ENCODE peak calls at places on chromosomes 4 and X, in four cellular contexts. One of them, this sample, is unnamed.

GRCh38 chr4:11487139-11487538 is 58.4 kb upstream of the HS3ST1 start:
- DNase-seq in brain microvascular endothelial cell: no peak
- DNase-seq in germinal center: no peak
- DNase-seq in SIG-M5: no peak
- DNase-seq in this sample: no peak

GRCh38 chrX:125646195-125646594 is 326.5 kb downstream of the TEX13C start:
- DNase-seq in brain microvascular endothelial cell: no peak
- DNase-seq in germinal center: no peak
- DNase-seq in SIG-M5: no peak
- DNase-seq in this sample: no peak

GRCh38 chr4:182238355-182238931 is 4.8 kb upstream of the TENM3 start:
- DNase-seq in brain microvascular endothelial cell: peak
- DNase-seq in germinal center: no peak
- DNase-seq in SIG-M5: no peak
- DNase-seq in this sample: peak

GRCh38 chrX:114970806-114971205 is 46.6 kb downstream of the IL13RA2 start:
- DNase-seq in brain microvascular endothelial cell: no peak
- DNase-seq in germinal center: no peak
- DNase-seq in SIG-M5: no peak
- DNase-seq in this sample: no peak

GRCh38 chr4:6183740-6184139 is 16.6 kb downstream of the JAKMIP1 start:
- DNase-seq in brain microvascular endothelial cell: no peak
- DNase-seq in germinal center: no peak
- DNase-seq in SIG-M5: no peak
- DNase-seq in this sample: no peak

GRCh38 chr4:189355590-189355989 is 585.1 kb upstream of the FRG1 start:
- DNase-seq in brain microvascular endothelial cell: no peak
- DNase-seq in germinal center: no peak
- DNase-seq in SIG-M5: no peak
- DNase-seq in this sample: no peak

GRCh38 chr4:3291969-3292570 is 751 bp upstream of the RGS12 start:
- DNase-seq in brain microvascular endothelial cell: no peak
- DNase-seq in germinal center: peak
- DNase-seq in SIG-M5: no peak
- DNase-seq in this sample: peak

GRCh38 chr4:52172166-52172565 is 121.1 kb downstream of the SPATA18 start:
- DNase-seq in brain microvascular endothelial cell: no peak
- DNase-seq in germinal center: no peak
- DNase-seq in SIG-M5: no peak
- DNase-seq in this sample: no peak

GRCh38 chr4:152421576-152421975 is 114.3 kb downstream of the FBXW7 start:
- DNase-seq in brain microvascular endothelial cell: no peak
- DNase-seq in germinal center: no peak
- DNase-seq in SIG-M5: no peak
- DNase-seq in this sample: no peak

GRCh38 chr4:124152130-124152529 is 560.4 kb downstream of the ANKRD50 start:
- DNase-seq in brain microvascular endothelial cell: no peak
- DNase-seq in germinal center: no peak
- DNase-seq in SIG-M5: no peak
- DNase-seq in this sample: peak

GRCh38 chrX:38151426-38151825 is 69.2 kb downstream of the SRPX start:
- DNase-seq in brain microvascular endothelial cell: peak
- DNase-seq in germinal center: no peak
- DNase-seq in SIG-M5: no peak
- DNase-seq in this sample: peak

GRCh38 chrX:2423293-2423692 is 77.5 kb downstream of the DHRSX start:
- DNase-seq in brain microvascular endothelial cell: peak
- DNase-seq in germinal center: no peak
- DNase-seq in SIG-M5: no peak
- DNase-seq in this sample: no peak

GRCh38 chrX:15236146-15236545 is 33.7 kb downstream of the ASB9 start:
- DNase-seq in brain microvascular endothelial cell: no peak
- DNase-seq in germinal center: no peak
- DNase-seq in SIG-M5: no peak
- DNase-seq in this sample: no peak

This sample was measured in RPMI7951.